ENCODE peak calls at places on chromosomes 6 and 20, in seven cellular contexts. Z is ureter; M is fibroblast of pulmonary artery; F is RCC 7860; Y is fibroblast of lung; D is COR-L47; S is stimulated activated CD4-positive, alpha-beta T cell treated with anti-CD3 and anti-CD28 coated beads, Interleukin-12 subunit alpha, Interleukin-12 subunit beta, amount 100 ng/mL, for 48 hours. P is an unnamed sample.

GRCh38 chr6:107811591-107812218 is 12.4 kb downstream of the SCML4 start:
- DNase-seq in Z (no peak), M (peak), F (peak), Y (no peak), D (no peak), S (no peak), P (peak)

GRCh38 chr6:37257634-37258404 is at the start of the genes TBC1D22B and TMEM217:
- DNase-seq in Z (peak), M (peak), F (peak), Y (peak), D (peak), S (peak), P (peak)

GRCh38 chr20:32975698-32976674 is 28.2 kb downstream of the SUN5 start:
- DNase-seq in Z (peak), M (no peak), F (no peak), Y (no peak), D (no peak), S (no peak), P (no peak)

GRCh38 chr6:158009935-158010585 is 28.4 kb downstream of the SYNJ2 start:
- DNase-seq in Z (no peak), M (no peak), F (no peak), Y (no peak), D (no peak), S (no peak), P (no peak)

GRCh38 chr6:156379392-156379910 is 397.7 kb upstream of the ARID1B start:
- DNase-seq in Z (no peak), M (no peak), F (no peak), Y (no peak), D (no peak), S (no peak), P (no peak)

GRCh38 chr20:32316667-32317066 is 39.2 kb downstream of the KIF3B start:
- DNase-seq in Z (no peak), M (no peak), F (peak), Y (no peak), D (no peak), S (no peak), P (no peak)

GRCh38 chr20:45368221-45368980 is 5.4 kb downstream of the SYS1 start:
- DNase-seq in Z (peak), M (no peak), F (no peak), Y (no peak), D (no peak), S (no peak), P (no peak)

GRCh38 chr6:29834564-29835436 is 7.2 kb downstream of the HLA-G start:
- DNase-seq in Z (no peak), M (peak), F (no peak), Y (peak), D (no peak), S (peak), P (no peak)

GRCh38 chr6:6681443-6681842 is 92.9 kb downstream of the LY86 start:
- DNase-seq in Z (no peak), M (no peak), F (no peak), Y (no peak), D (no peak), S (no peak), P (no peak)

GRCh38 chr6:157461000-157461915 is 80.3 kb downstream of the ZDHHC14 start:
- DNase-seq in Z (no peak), M (peak), F (peak), Y (no peak), D (no peak), S (peak), P (peak)

GRCh38 chr6:14072084-14072483 is 45.5 kb upstream of the CD83 start:
- DNase-seq in Z (no peak), M (no peak), F (no peak), Y (peak), D (no peak), S (no peak), P (no peak)

GRCh38 chr20:1295276-1295930 is 29.3 kb downstream of the SNPH start:
- DNase-seq in Z (no peak), M (no peak), F (no peak), Y (no peak), D (no peak), S (no peak), P (no peak)

GRCh38 chr6:113082691-113083090 is 735.6 kb downstream of the RFPL4B start:
- DNase-seq in Z (no peak), M (peak), F (no peak), Y (peak), D (no peak), S (no peak), P (no peak)

GRCh38 chr6:156029296-156029985 is 573.8 kb upstream of the NOX3 start:
- DNase-seq in Z (no peak), M (no peak), F (no peak), Y (no peak), D (no peak), S (no peak), P (no peak)

GRCh38 chr6:67952121-67952520 is 683.0 kb upstream of the ADGRB3 start:
- DNase-seq in Z (no peak), M (peak), F (no peak), Y (peak), D (no peak), S (no peak), P (no peak)

GRCh38 chr20:37202267-37202943 is 23.1 kb upstream of the MROH8 start:
- DNase-seq in Z (peak), M (peak), F (peak), Y (peak), D (no peak), S (no peak), P (peak)

GRCh38 chr6:27582928-27583725 is 110.2 kb upstream of the ZNF184 start:
- DNase-seq in Z (no peak), M (peak), F (peak), Y (peak), D (peak), S (peak), P (no peak)

GRCh38 chr20:62326959-62327725 is 24.3 kb downstream of the ADRM1 start:
- DNase-seq in Z (no peak), M (no peak), F (no peak), Y (no peak), D (no peak), S (no peak), P (no peak)

GRCh38 chr20:16930656-16931055 is 182.5 kb downstream of the OTOR start:
- DNase-seq in Z (no peak), M (no peak), F (no peak), Y (no peak), D (no peak), S (no peak), P (no peak)

GRCh38 chr6:15623282-15624116 is 39.3 kb downstream of the DTNBP1 start:
- DNase-seq in Z (no peak), M (peak), F (peak), Y (peak), D (no peak), S (no peak), P (no peak)

GRCh38 chr6:71012871-71013456 is 56.1 kb upstream of the B3GAT2 start:
- DNase-seq in Z (no peak), M (peak), F (peak), Y (peak), D (peak), S (no peak), P (peak)

GRCh38 chr6:37546141-37546871 is 46.6 kb upstream of the CCDC167 start:
- DNase-seq in Z (no peak), M (no peak), F (peak), Y (no peak), D (no peak), S (no peak), P (no peak)

GRCh38 chr6:167394330-167394729 is 69.4 kb downstream of the TTLL2 start:
- DNase-seq in Z (peak), M (no peak), F (no peak), Y (no peak), D (no peak), S (no peak), P (no peak)

GRCh38 chr6:112296122-112296521 is 41.8 kb upstream of the LAMA4 start:
- DNase-seq in Z (no peak), M (peak), F (peak), Y (peak), D (no peak), S (no peak), P (no peak)

GRCh38 chr20:32829291-32830005 is 9.7 kb downstream of the MAPRE1 start:
- DNase-seq in Z (no peak), M (no peak), F (no peak), Y (no peak), D (no peak), S (no peak), P (no peak)

GRCh38 chr20:9884666-9885065 is 45.8 kb upstream of the PAK5 start:
- DNase-seq in Z (no peak), M (no peak), F (no peak), Y (no peak), D (peak), S (no peak), P (no peak)

GRCh38 chr20:36092424-36093024 is 62.0 kb upstream of the EPB41L1 start:
- DNase-seq in Z (no peak), M (no peak), F (no peak), Y (no peak), D (peak), S (no peak), P (no peak)

P was measured in epithelial cell of proximal tubule.